ENCODE peak calls at places on chromosome 7, in eight cellular contexts. One of them, this sample, is unnamed.

GRCh38 chr7:18555120-18555519 is 59.6 kb downstream of the HDAC9 start:
- DNase-seq in T-helper 2 cell: no peak
- DNase-seq in CD8-positive, alpha-beta T cell: no peak
- DNase-seq in stimulated activated CD4-positive, alpha-beta T cell treated with anti-CD3 and anti-CD28 coated beads, Interleukin-1b, Interleukin-23, amount 100 ng/mL, for 1 hour: no peak
- DNase-seq in EL: no peak
- DNase-seq in NCI-H2171: no peak
- DNase-seq in C1 segment of cervical spinal cord: no peak
- DNase-seq in colonic mucosa: no peak
- DNase-seq in this sample: no peak

GRCh38 chr7:126727930-126728331 is 524.8 kb downstream of the GRM8 start:
- DNase-seq in T-helper 2 cell: peak
- DNase-seq in CD8-positive, alpha-beta T cell: no peak
- DNase-seq in stimulated activated CD4-positive, alpha-beta T cell treated with anti-CD3 and anti-CD28 coated beads, Interleukin-1b, Interleukin-23, amount 100 ng/mL, for 1 hour: no peak
- DNase-seq in EL: peak
- DNase-seq in NCI-H2171: no peak
- DNase-seq in C1 segment of cervical spinal cord: no peak
- DNase-seq in colonic mucosa: no peak
- DNase-seq in this sample: no peak

GRCh38 chr7:7946486-7946885 is 22.1 kb upstream of the GLCCI1 start:
- DNase-seq in T-helper 2 cell: no peak
- DNase-seq in CD8-positive, alpha-beta T cell: no peak
- DNase-seq in stimulated activated CD4-positive, alpha-beta T cell treated with anti-CD3 and anti-CD28 coated beads, Interleukin-1b, Interleukin-23, amount 100 ng/mL, for 1 hour: no peak
- DNase-seq in EL: no peak
- DNase-seq in NCI-H2171: no peak
- DNase-seq in C1 segment of cervical spinal cord: no peak
- DNase-seq in colonic mucosa: no peak
- DNase-seq in this sample: no peak

GRCh38 chr7:55477781-55478374 is 94.4 kb downstream of the VOPP1 start:
- DNase-seq in T-helper 2 cell: no peak
- DNase-seq in CD8-positive, alpha-beta T cell: peak
- DNase-seq in stimulated activated CD4-positive, alpha-beta T cell treated with anti-CD3 and anti-CD28 coated beads, Interleukin-1b, Interleukin-23, amount 100 ng/mL, for 1 hour: no peak
- DNase-seq in EL: peak
- DNase-seq in NCI-H2171: no peak
- DNase-seq in C1 segment of cervical spinal cord: no peak
- DNase-seq in colonic mucosa: peak
- DNase-seq in this sample: no peak

GRCh38 chr7:33428415-33428814 is 299.1 kb downstream of the BBS9 start:
- DNase-seq in T-helper 2 cell: no peak
- DNase-seq in CD8-positive, alpha-beta T cell: no peak
- DNase-seq in stimulated activated CD4-positive, alpha-beta T cell treated with anti-CD3 and anti-CD28 coated beads, Interleukin-1b, Interleukin-23, amount 100 ng/mL, for 1 hour: no peak
- DNase-seq in EL: no peak
- DNase-seq in NCI-H2171: no peak
- DNase-seq in C1 segment of cervical spinal cord: no peak
- DNase-seq in colonic mucosa: no peak
- DNase-seq in this sample: no peak

GRCh38 chr7:55074008-55074499 is 55.2 kb downstream of the EGFR start:
- DNase-seq in T-helper 2 cell: peak
- DNase-seq in CD8-positive, alpha-beta T cell: no peak
- DNase-seq in stimulated activated CD4-positive, alpha-beta T cell treated with anti-CD3 and anti-CD28 coated beads, Interleukin-1b, Interleukin-23, amount 100 ng/mL, for 1 hour: no peak
- DNase-seq in EL: peak
- DNase-seq in NCI-H2171: no peak
- DNase-seq in C1 segment of cervical spinal cord: no peak
- DNase-seq in colonic mucosa: peak
- DNase-seq in this sample: peak

GRCh38 chr7:157267956-157268355 is 68.8 kb upstream of the DNAJB6 start:
- DNase-seq in T-helper 2 cell: no peak
- DNase-seq in CD8-positive, alpha-beta T cell: no peak
- DNase-seq in stimulated activated CD4-positive, alpha-beta T cell treated with anti-CD3 and anti-CD28 coated beads, Interleukin-1b, Interleukin-23, amount 100 ng/mL, for 1 hour: no peak
- DNase-seq in EL: no peak
- DNase-seq in NCI-H2171: no peak
- DNase-seq in C1 segment of cervical spinal cord: no peak
- DNase-seq in colonic mucosa: no peak
- DNase-seq in this sample: no peak

GRCh38 chr7:99752354-99752753 is 17.4 kb upstream of the CYP3A7 start:
- DNase-seq in T-helper 2 cell: no peak
- DNase-seq in CD8-positive, alpha-beta T cell: no peak
- DNase-seq in stimulated activated CD4-positive, alpha-beta T cell treated with anti-CD3 and anti-CD28 coated beads, Interleukin-1b, Interleukin-23, amount 100 ng/mL, for 1 hour: no peak
- DNase-seq in EL: no peak
- DNase-seq in NCI-H2171: no peak
- DNase-seq in C1 segment of cervical spinal cord: no peak
- DNase-seq in colonic mucosa: peak
- DNase-seq in this sample: peak

GRCh38 chr7:151452680-151453325 is 12.9 kb upstream of the CRYGN start:
- DNase-seq in T-helper 2 cell: no peak
- DNase-seq in CD8-positive, alpha-beta T cell: peak
- DNase-seq in stimulated activated CD4-positive, alpha-beta T cell treated with anti-CD3 and anti-CD28 coated beads, Interleukin-1b, Interleukin-23, amount 100 ng/mL, for 1 hour: no peak
- DNase-seq in EL: no peak
- DNase-seq in NCI-H2171: no peak
- DNase-seq in C1 segment of cervical spinal cord: no peak
- DNase-seq in colonic mucosa: no peak
- DNase-seq in this sample: no peak

GRCh38 chr7:111006691-111007090 is 84.2 kb upstream of the LRRN3 start:
- DNase-seq in T-helper 2 cell: no peak
- DNase-seq in CD8-positive, alpha-beta T cell: no peak
- DNase-seq in stimulated activated CD4-positive, alpha-beta T cell treated with anti-CD3 and anti-CD28 coated beads, Interleukin-1b, Interleukin-23, amount 100 ng/mL, for 1 hour: no peak
- DNase-seq in EL: peak
- DNase-seq in NCI-H2171: no peak
- DNase-seq in C1 segment of cervical spinal cord: no peak
- DNase-seq in colonic mucosa: no peak
- DNase-seq in this sample: no peak